ENCODE peak calls at places on chromosomes 12 and 14, in four cellular contexts. Z is stimulated activated CD8-positive, alpha-beta memory T cell treated with anti-CD3 and anti-CD28 coated beads, Interleukin-12 subunit alpha, Interleukin-12 subunit beta, amount 100 ng/mL, for 4 hours; N is NCI-H345; H is endothelial cell. R is an unnamed sample.

GRCh38 chr12:76449572-76449971 is 101.4 kb upstream of the BBS10 start:
- DNase-seq in N (no peak), H (no peak), Z (no peak), R (no peak)

GRCh38 chr12:53561590-53561953 is 54.3 kb upstream of the NPFF start:
- DNase-seq in Z (no peak), H (no peak), N (no peak), R (no peak)

GRCh38 chr12:80941916-80942315 is 4.2 kb upstream of the LIN7A start:
- DNase-seq in N (no peak), H (no peak), Z (no peak), R (no peak)

GRCh38 chr14:35403085-35403396 is 1.5 kb downstream of the NFKBIA start:
- DNase-seq in Z (no peak), N (no peak), H (no peak), R (peak; percentile 35)

GRCh38 chr14:43155258-43155657 is 1351.8 kb downstream of the FSCB start:
- DNase-seq in H (no peak), Z (no peak), N (no peak), R (no peak)

GRCh38 chr12:54208591-54208990 is 19.8 kb upstream of the SMUG1 start:
- DNase-seq in H (no peak), Z (no peak), N (no peak), R (no peak)

GRCh38 chr12:23088594-23088993 is 463.6 kb downstream of the ETNK1 start:
- DNase-seq in N (no peak), Z (no peak), H (no peak), R (no peak)

GRCh38 chr12:18148961-18149360 is 59.0 kb upstream of the RERGL start:
- DNase-seq in N (peak; percentile 3), Z (no peak), H (no peak), R (no peak)

GRCh38 chr12:5076761-5077160 is 33.1 kb downstream of the KCNA5 start:
- DNase-seq in N (no peak), H (no peak), Z (no peak), R (no peak)

GRCh38 chr12:54988402-54989054 is 4.0 kb upstream of the TESPA1 start:
- DNase-seq in Z (no peak), N (peak; percentile 38), H (no peak), R (no peak)

GRCh38 chr14:67490201-67490600 is 1.7 kb upstream of the TMEM229B start:
- DNase-seq in N (no peak), Z (no peak), H (no peak), R (no peak)

GRCh38 chr12:9634177-9634803 is 26.6 kb upstream of the KLRB1 start:
- DNase-seq in N (peak; percentile 16), Z (no peak), H (peak; percentile 61), R (peak; percentile 56)

GRCh38 chr12:43102506-43103269 is 449.3 kb downstream of the ADAMTS20 start:
- DNase-seq in H (no peak), Z (no peak), N (no peak), R (no peak)

GRCh38 chr12:30707628-30708342 is 12.1 kb upstream of the IPO8 start:
- DNase-seq in N (no peak), H (no peak), Z (no peak), R (no peak)

GRCh38 chr14:65927871-65928270 is 515.3 kb downstream of the FUT8 start:
- DNase-seq in Z (peak; percentile 36), H (no peak), N (peak; percentile 73), R (peak; percentile 61)

GRCh38 chr12:129190827-129191226 is 337.5 kb downstream of the GLT1D1 start:
- DNase-seq in H (no peak), N (peak; percentile 41), Z (no peak), R (no peak)

GRCh38 chr12:123050331-123050809 is 69.9 kb downstream of the ARL6IP4 start:
- DNase-seq in N (no peak), Z (no peak), H (no peak), R (no peak)

GRCh38 chr12:85866929-85867776 is 6.9 kb upstream of the NTS start:
- DNase-seq in N (peak; percentile 51), H (peak; percentile 39), Z (no peak), R (no peak)